ENCODE peak calls at places on chromosomes 1 and 21, in eight cellular contexts. V is endodermal cell, H is SJSA1, Z is Peyer's patch, D is A549, K is stomach, A is astrocyte of the spinal cord, C is AG10803. W is an unnamed sample.

GRCh38 chr1:30976143-30976542 is 67.6 kb upstream of the SDC3 start:
- DNase-seq in H (no peak), A (peak; percentile 25), D (no peak), C (peak; percentile 78), V (no peak), K (no peak), Z (no peak), W (no peak)

GRCh38 chr1:234985531-234986294 is 142.9 kb downstream of the TOMM20 start:
- DNase-seq in H (no peak), Z (no peak), V (peak; percentile 34), D (no peak), K (no peak), C (no peak), A (no peak), W (no peak)

GRCh38 chr1:160622885-160623633 is 23.8 kb downstream of the SLAMF1 start:
- DNase-seq in A (no peak), D (no peak), K (no peak), C (no peak), Z (no peak), H (no peak), V (no peak), W (no peak)

GRCh38 chr1:46804027-46804889 is 5.4 kb downstream of the CYP4B1 start:
- DNase-seq in Z (no peak), K (no peak), A (no peak), C (no peak), H (no peak), D (no peak), V (no peak), W (no peak)

GRCh38 chr21:44654576-44654950 is at the start of gene KRTAP12-4:
- DNase-seq in A (no peak), V (no peak), Z (no peak), K (no peak), H (no peak), C (no peak), D (no peak), W (no peak)

GRCh38 chr1:151976868-151977267 is 16.8 kb downstream of the S100A10 start:
- DNase-seq in K (no peak), C (no peak), D (peak; percentile 53), Z (peak; percentile 58), V (no peak), H (no peak), A (peak; percentile 86), W (no peak)

GRCh38 chr1:236654957-236655356 is 31.3 kb upstream of the ACTN2 start:
- DNase-seq in Z (no peak), V (no peak), K (no peak), C (no peak), H (no peak), D (no peak), A (no peak), W (no peak)

GRCh38 chr1:218939095-218939494 is 234.6 kb upstream of the LYPLAL1 start:
- DNase-seq in A (peak; percentile 27), D (peak; percentile 12), V (no peak), C (no peak), H (peak; percentile 25), K (no peak), Z (no peak), W (no peak)

GRCh38 chr1:209839875-209840491 is 12.2 kb downstream of the UTP25 start:
- DNase-seq in Z (no peak), D (peak; percentile 87), C (peak; percentile 92), K (no peak), H (peak; percentile 85), V (no peak), A (peak; percentile 95), W (no peak)

GRCh38 chr1:168722964-168723363 is 6.0 kb downstream of the DPT start:
- DNase-seq in V (no peak), A (no peak), C (no peak), H (no peak), D (no peak), Z (no peak), K (no peak), W (no peak)

GRCh38 chr1:180911640-180912161 is 996 bp upstream of the KIAA1614 start:
- DNase-seq in C (peak; percentile 48), K (no peak), A (peak; percentile 28), V (peak; percentile 67), D (no peak), H (no peak), Z (peak; percentile 27), W (no peak)

GRCh38 chr1:43255438-43256210 is 14.2 kb upstream of the TMEM125 start:
- DNase-seq in C (no peak), D (no peak), V (no peak), H (no peak), Z (no peak), A (no peak), K (peak; percentile 78), W (no peak)

GRCh38 chr21:34276711-34277425 is 86.9 kb upstream of the KCNE2 start:
- DNase-seq in D (no peak), Z (no peak), K (no peak), A (no peak), H (no peak), C (peak; percentile 41), V (no peak), W (no peak)

GRCh38 chr1:172742599-172743500 is 83.9 kb downstream of the FASLG start:
- DNase-seq in V (no peak), K (no peak), H (peak; percentile 25), D (peak; percentile 12), Z (no peak), C (peak; percentile 43), A (peak; percentile 60), W (no peak)

GRCh38 chr1:62561306-62561705 is 36.0 kb upstream of the ANGPTL3 start:
- DNase-seq in V (no peak), H (no peak), C (no peak), Z (no peak), A (no peak), D (no peak), K (no peak), W (no peak)

GRCh38 chr1:106536741-106537140 is 519.7 kb upstream of the PRMT6 start:
- DNase-seq in D (no peak), K (no peak), A (peak; percentile 48), H (no peak), C (peak; percentile 59), V (no peak), Z (no peak), W (no peak)

GRCh38 chr1:174058639-174059038 is 36.5 kb upstream of the RC3H1 start:
- DNase-seq in H (no peak), Z (no peak), A (no peak), C (no peak), D (no peak), K (no peak), V (no peak), W (no peak)

GRCh38 chr1:227944931-227945890 is 2.5 kb downstream of the WNT9A start:
- DNase-seq in D (no peak), Z (peak; percentile 46), A (no peak), C (no peak), K (peak; percentile 55), H (no peak), V (peak; percentile 43), W (peak; percentile 30)

GRCh38 chr1:227947425-227947677 is 381 bp downstream of the WNT9A start:
- DNase-seq in K (no peak), D (peak; percentile 45), C (no peak), V (no peak), H (no peak), Z (peak; percentile 57), A (peak; percentile 5), W (peak; percentile 55)

GRCh38 chr1:227946624-227947424 is 908 bp downstream of the WNT9A start:
- DNase-seq in C (peak; percentile 54), H (peak; percentile 75), K (peak; percentile 88), A (peak; percentile 71), D (peak; percentile 86), Z (peak; percentile 84), V (peak; percentile 95), W (peak; percentile 88)

GRCh38 chr1:227944066-227944930 is 3.4 kb downstream of the WNT9A start:
- DNase-seq in A (peak; percentile 5), V (peak; percentile 35), C (no peak), D (no peak), K (peak; percentile 22), Z (no peak), H (no peak), W (peak; percentile 31)

DNA sequence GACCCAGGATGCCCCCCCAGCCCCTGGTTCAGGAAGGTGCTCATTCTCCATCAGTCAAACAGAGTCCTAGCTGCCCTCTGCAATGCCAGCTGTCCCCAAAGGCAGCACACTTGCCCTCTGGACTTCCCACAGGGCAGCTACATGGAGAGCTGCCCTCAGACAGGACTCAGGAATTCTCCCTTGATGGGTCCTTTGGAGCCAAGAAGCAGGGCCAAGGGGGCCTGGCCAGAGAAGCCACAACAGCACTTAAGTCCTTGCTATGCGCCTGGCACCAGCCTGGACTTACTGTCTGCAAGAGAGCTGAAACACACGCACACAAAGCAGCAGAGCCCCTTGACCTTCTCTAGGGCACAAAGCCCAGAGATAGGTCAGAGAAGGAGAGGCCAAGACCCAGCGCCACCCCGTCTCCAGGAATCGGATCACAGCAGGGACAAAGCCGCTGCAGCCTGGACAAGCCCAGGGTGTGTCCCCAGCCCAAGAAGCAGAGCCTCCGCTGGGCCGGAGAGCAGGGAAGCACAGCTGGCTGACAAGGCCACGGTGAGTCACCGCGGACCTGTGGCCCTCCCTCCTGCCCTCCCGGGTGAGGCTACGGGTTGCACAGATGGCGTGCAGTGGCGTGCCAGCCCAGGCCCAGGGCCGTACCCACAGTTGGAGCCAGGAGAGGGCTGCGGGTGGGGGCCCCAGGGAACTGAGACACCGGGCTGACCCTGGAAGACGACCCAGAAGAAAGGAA is 1.7 kb downstream of the WNT9A start:
- DNase-seq in D (peak; percentile 60), Z (peak; percentile 84), K (peak; percentile 86), H (peak; percentile 69), V (peak; percentile 71), A (peak; percentile 70), C (peak; percentile 77), W (peak; percentile 72)
- H3K4me3 ChIP-seq in D (peak overlapping the region; percentile 66), Z (no peak overlapping the region), K (peak overlapping the region; percentile 61), H (peak overlapping the region; percentile 68), V (no peak overlapping the region), A (peak overlapping the region; percentile 28), C (peak overlapping the region; percentile 31), W (no peak overlapping the region)

GRCh38 chr1:34884961-34885360 is 25.4 kb upstream of the SMIM12 start:
- DNase-seq in K (no peak), A (no peak), V (peak; percentile 87), C (no peak), Z (no peak), H (no peak), D (peak; percentile 32), W (no peak)
- H3K4me3 ChIP-seq in K (peak overlapping the region; percentile 34), A (no peak overlapping the region), V (no peak overlapping the region), C (no peak overlapping the region), Z (peak overlapping the region; percentile 49), H (no peak overlapping the region), D (peak overlapping the region; percentile 45), W (no peak overlapping the region)

DNA sequence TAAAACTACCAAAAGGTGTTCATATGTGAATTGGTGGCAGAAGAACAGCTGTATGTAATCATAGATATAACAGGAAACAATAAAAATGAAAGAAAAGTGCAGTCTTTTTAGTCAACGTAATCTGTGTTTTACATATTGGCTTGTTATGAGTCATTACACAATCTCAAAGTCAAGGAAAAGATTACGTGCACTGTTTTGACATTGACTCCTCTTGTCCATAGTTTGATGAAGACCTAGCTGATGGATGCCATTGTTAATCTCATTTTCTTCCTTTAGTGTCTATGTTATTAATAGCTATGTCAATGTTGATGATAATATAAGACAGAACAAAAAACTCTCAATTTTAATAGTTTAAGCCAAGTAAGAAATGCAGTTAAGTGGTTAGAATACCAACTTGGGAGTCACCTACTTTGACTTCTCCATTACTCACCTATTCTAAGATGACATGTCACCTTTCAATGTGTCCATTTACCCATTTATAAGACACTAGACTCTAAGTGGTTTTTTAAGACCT is 84.5 kb upstream of the SAMSN1 start:
- DNase-seq in H (no peak), V (no peak), K (no peak), Z (no peak), D (no peak), A (no peak), C (no peak), W (no peak)
- H3K4me3 ChIP-seq in H (no peak overlapping the region), V (no peak overlapping the region), K (no peak overlapping the region), Z (no peak overlapping the region), D (no peak overlapping the region), A (no peak overlapping the region), C (no peak overlapping the region), W (no peak overlapping the region)

GRCh38 chr1:110489973-110490542 is 28.9 kb downstream of the KCNA10 start:
- DNase-seq in H (no peak), A (no peak), D (no peak), V (no peak), C (no peak), K (no peak), Z (no peak), W (no peak)
- H3K4me3 ChIP-seq in H (no peak overlapping the region), A (no peak overlapping the region), D (no peak overlapping the region), V (no peak overlapping the region), C (no peak overlapping the region), K (no peak overlapping the region), Z (no peak overlapping the region), W (no peak overlapping the region)

W was measured in mucosa of descending colon.